ENCODE peak calls at places on chromosomes 13 and 19, in four cellular contexts. A is fibroblast of lung, B is AG09309, U is BJ. P is an unnamed sample.

GRCh38 chr19:40716031-40716654 is 543 bp downstream of the COQ8B start:
- DNase-seq in A (no peak), B (no peak), U (no peak), P (peak)

GRCh38 chr13:91704398-91704797 is 306.0 kb downstream of the GPC5 start:
- DNase-seq in A (no peak), B (no peak), U (no peak), P (no peak)

GRCh38 chr19:44741258-44741731 is 7.2 kb upstream of the BCL3 start:
- DNase-seq in A (peak), B (no peak), U (no peak), P (peak)

GRCh38 chr19:42284066-42284501 is 15.0 kb downstream of the CIC start:
- DNase-seq in A (peak), B (no peak), U (no peak), P (peak)

GRCh38 chr13:94343243-94343585 is 136.3 kb downstream of the DCT start:
- DNase-seq in A (no peak), B (no peak), U (no peak), P (no peak)

GRCh38 chr19:50639121-50640112 is at the start of gene SYT3:
- DNase-seq in A (peak), B (no peak), U (no peak), P (no peak)

GRCh38 chr19:33763661-33764343 is 32.9 kb upstream of the KCTD15 start:
- DNase-seq in A (no peak), B (no peak), U (no peak), P (no peak)

GRCh38 chr13:113044431-113045114 is 61.0 kb upstream of the F7 start:
- DNase-seq in A (no peak), B (no peak), U (no peak), P (no peak)

GRCh38 chr19:3095375-3096191 is 1.4 kb downstream of the GNA11 start:
- DNase-seq in A (no peak), B (no peak), U (no peak), P (peak)

GRCh38 chr13:90272356-90272755 is 1075.1 kb upstream of the MIR17HG start:
- DNase-seq in A (peak), B (no peak), U (no peak), P (no peak)

GRCh38 chr13:64884976-64885375 is 2345.2 kb downstream of the PCDH9 start:
- DNase-seq in A (no peak), B (no peak), U (no peak), P (no peak)

GRCh38 chr13:105642511-105642958 is 892.9 kb downstream of the EFNB2 start:
- DNase-seq in A (no peak), B (no peak), U (no peak), P (no peak)

GRCh38 chr13:105634059-105634458 is 901.4 kb downstream of the EFNB2 start:
- DNase-seq in A (peak), B (no peak), U (no peak), P (no peak)

GRCh38 chr13:105643966-105644365 is 891.5 kb downstream of the EFNB2 start:
- DNase-seq in A (no peak), B (no peak), U (no peak), P (no peak)

GRCh38 chr13:105638446-105638845 is 897.0 kb downstream of the EFNB2 start:
- DNase-seq in A (no peak), B (no peak), U (no peak), P (no peak)
- TF ChIP-seq CTCF in A (no peak), B (no peak), U (no peak), P (no peak)

GRCh38 chr19:14434157-14434501 is 1.0 kb downstream of the PKN1 start:
- DNase-seq in A (no peak), B (no peak), U (no peak), P (peak)
- TF ChIP-seq CTCF in A (no peak), B (no peak), U (no peak), P (no peak)

GRCh38 chr13:19605161-19605955 is 28.1 kb upstream of the MPHOSPH8 start:
- DNase-seq in A (no peak), B (no peak), U (no peak), P (no peak)

GRCh38 chr13:19604306-19604705 is 29.2 kb upstream of the MPHOSPH8 start:
- DNase-seq in A (no peak), B (no peak), U (no peak), P (no peak)

GRCh38 chr13:19606152-19606551 is 27.3 kb upstream of the MPHOSPH8 start:
- DNase-seq in A (no peak), B (no peak), U (no peak), P (no peak)

GRCh38 chr13:19597523-19597922 is 35.9 kb upstream of the MPHOSPH8 start:
- DNase-seq in A (peak), B (peak), U (no peak), P (no peak)

DNA sequence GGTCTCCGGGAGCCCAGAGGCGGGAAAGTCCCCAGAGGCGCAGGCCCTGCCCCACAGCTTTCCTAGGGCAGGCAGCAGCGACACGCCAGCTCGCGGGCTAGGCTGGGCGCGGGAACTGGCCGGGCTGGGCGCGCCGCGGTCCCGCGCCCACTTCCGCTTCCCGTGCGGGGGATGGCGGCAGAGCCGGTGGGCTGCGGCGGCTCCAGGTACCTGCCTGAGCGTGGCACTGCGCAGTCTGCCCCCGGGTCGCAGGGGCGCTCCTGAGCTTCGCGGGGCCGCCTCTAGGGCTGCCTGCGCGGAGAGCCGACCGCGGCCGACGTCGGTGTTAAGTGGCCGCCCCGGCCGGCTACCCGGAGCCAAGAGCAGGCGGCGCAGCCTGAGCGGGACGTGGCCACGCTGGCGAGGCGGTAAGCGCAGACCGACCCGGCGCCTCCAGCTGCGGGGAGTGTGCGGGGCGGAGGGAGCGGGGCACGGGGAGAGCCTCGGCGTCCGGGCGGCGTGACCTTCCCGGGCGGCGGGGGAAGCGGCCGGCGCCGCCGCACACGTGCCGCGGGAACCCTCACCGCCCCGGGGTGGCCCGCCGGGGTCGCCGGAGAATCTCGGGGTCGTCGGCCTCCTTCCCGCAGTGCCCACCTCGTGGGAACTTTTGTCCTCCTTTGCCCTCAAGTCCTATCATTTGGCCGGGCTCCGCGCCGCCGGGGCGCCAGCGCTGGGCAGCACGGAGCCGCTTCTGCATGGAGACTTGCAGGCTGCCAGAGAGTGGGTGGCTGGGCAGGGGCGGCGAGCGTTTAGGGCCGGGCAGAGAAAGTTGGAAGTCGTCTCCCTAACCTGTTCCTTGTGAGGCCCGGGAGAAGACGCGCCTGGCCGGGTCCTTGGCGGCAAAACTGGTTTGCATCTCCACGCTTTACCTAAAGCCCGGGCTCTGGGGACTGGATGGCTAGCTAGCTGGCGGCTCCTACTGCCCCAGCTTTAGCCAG is 31.4 kb upstream of the MPHOSPH8 start:
- DNase-seq in A (peak), B (no peak), U (no peak), P (peak)
- TF ChIP-seq CTCF in A (peak), B (no peak), U (peak), P (no peak)

GRCh38 chr13:100826441-100826840 is 151.8 kb upstream of the TMTC4 start:
- DNase-seq in A (no peak), B (no peak), U (no peak), P (no peak)

GRCh38 chr13:100833427-100833826 is 158.8 kb upstream of the TMTC4 start:
- DNase-seq in A (no peak), B (no peak), U (no peak), P (no peak)

GRCh38 chr13:100825551-100825950 is 151.0 kb upstream of the TMTC4 start:
- DNase-seq in A (no peak), B (peak), U (no peak), P (no peak)

GRCh38 chr13:100827489-100828000 is 152.9 kb upstream of the TMTC4 start:
- DNase-seq in A (no peak), B (no peak), U (no peak), P (no peak)

GRCh38 chr13:100828226-100828625 is 153.6 kb upstream of the TMTC4 start:
- DNase-seq in A (no peak), B (no peak), U (no peak), P (no peak)
- TF ChIP-seq CTCF in A (no peak), B (no peak), U (no peak), P (no peak)

GRCh38 chr13:42337808-42338600 is 66.1 kb downstream of the AKAP11 start:
- DNase-seq in A (no peak), B (no peak), U (no peak), P (no peak)

GRCh38 chr13:42329239-42329638 is 57.3 kb downstream of the AKAP11 start:
- DNase-seq in A (no peak), B (no peak), U (no peak), P (no peak)

GRCh38 chr13:42333613-42334328 is 61.8 kb downstream of the AKAP11 start:
- DNase-seq in A (peak), B (no peak), U (no peak), P (peak)

GRCh38 chr13:42330991-42331390 is 59.0 kb downstream of the AKAP11 start:
- DNase-seq in A (peak), B (no peak), U (no peak), P (no peak)

DNA sequence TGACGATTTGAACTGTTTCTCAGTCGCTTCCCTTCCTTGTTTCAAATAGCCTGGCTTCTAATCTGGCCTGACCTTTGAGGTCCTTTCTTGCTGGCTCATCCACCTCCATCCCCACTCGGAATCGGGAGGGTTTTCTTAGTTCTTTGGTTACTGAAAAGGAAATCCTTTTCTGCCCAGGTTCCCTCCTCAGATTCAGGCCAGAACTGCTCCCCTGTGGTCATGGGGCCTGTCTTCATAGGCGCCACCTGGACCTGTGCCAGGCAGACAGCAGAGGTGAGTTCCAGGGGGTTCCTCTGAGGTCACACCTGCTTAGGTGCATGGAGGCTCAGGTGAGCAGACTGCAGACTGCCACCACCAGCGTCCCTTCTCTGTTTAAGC is 62.4 kb downstream of the AKAP11 start:
- DNase-seq in A (no peak), B (no peak), U (no peak), P (peak)
- TF ChIP-seq CTCF in A (no peak), B (no peak), U (no peak), P (no peak)

GRCh38 chr13:47794963-47795362 is 206.1 kb downstream of the SUCLA2 start:
- DNase-seq in A (peak), B (no peak), U (no peak), P (no peak)
- TF ChIP-seq CTCF in A (peak), B (peak), U (peak), P (no peak)

DNA sequence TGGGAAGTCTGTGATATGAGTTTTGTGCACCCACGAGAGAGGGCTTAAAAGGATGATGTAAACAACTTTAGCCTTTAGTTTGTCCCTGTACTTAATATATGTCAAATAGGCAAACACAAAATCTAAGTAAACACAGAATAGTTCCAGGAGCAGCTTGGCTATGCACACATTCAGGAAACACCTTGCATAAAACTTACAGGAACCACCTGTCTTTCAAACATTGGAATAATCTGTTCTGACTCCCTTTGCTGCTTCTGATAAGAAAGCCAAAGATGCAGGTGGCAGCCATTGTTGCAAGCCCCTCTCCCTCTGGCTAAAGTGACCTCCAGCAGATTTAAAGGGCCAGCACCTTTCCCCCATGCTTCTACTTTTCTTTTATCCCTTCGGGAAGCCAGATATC is 4.7 kb downstream of the EEF1AKMT1 start:
- DNase-seq in A (no peak), B (no peak), U (no peak), P (no peak)
- TF ChIP-seq CTCF in A (no peak), B (no peak), U (no peak), P (no peak)

GRCh38 chr13:73876323-73876722 is 257.9 kb downstream of the KLF12 start:
- DNase-seq in A (peak), B (no peak), U (no peak), P (no peak)

GRCh38 chr13:73870970-73871935 is 263.0 kb downstream of the KLF12 start:
- DNase-seq in A (peak), B (peak), U (peak), P (no peak)

GRCh38 chr13:73872397-73872796 is 261.8 kb downstream of the KLF12 start:
- DNase-seq in A (no peak), B (no peak), U (no peak), P (no peak)

GRCh38 chr13:73877399-73877798 is 256.8 kb downstream of the KLF12 start:
- DNase-seq in A (no peak), B (no peak), U (no peak), P (no peak)

GRCh38 chr13:73874460-73874859 is 259.7 kb downstream of the KLF12 start:
- DNase-seq in A (no peak), B (no peak), U (no peak), P (no peak)
- TF ChIP-seq CTCF in A (no peak), B (no peak), U (no peak), P (no peak)

P was measured in Calu3.